ENCODE peak calls at places on chromosomes 4 and X, in ten cellular contexts. F is stimulated activated naive CD8-positive, alpha-beta T cell treated with anti-CD3 and anti-CD28 coated beads, Interleukin-15, Interleukin-2, amounts not matched to agents 100 U/mL and 50 U/mL, for 24 hours; W is substantia nigra; L is Calu3; B is NCI-H460; A is Peyer's patch; X is H7; V is CD8-positive, alpha-beta memory T cell; K is left cardiac atrium; T is SHP77. G is an unnamed sample.

GRCh38 chr4:105147226-105148151 is 813 bp downstream of the TET2 start:
- DNase-seq in B (no peak), X (peak; percentile 61), L (peak; percentile 1), T (peak; percentile 7), K (no peak), F (peak; percentile 27), W (peak; percentile 68), A (peak; percentile 22), V (no peak), G (peak; percentile 28)

GRCh38 chr4:20313237-20314030 is 61.7 kb downstream of the SLIT2 start:
- DNase-seq in F (peak; percentile 6), X (peak; percentile 36), L (no peak), A (no peak), K (peak; percentile 25), V (no peak), B (no peak), T (no peak), W (no peak), G (no peak)

GRCh38 chr4:138867404-138867803 is 148.2 kb upstream of the NOCT start:
- DNase-seq in X (no peak), A (no peak), K (no peak), L (no peak), T (no peak), V (no peak), B (no peak), W (no peak), F (no peak), G (no peak)

GRCh38 chrX:119617511-119618164 is 11.4 kb upstream of the NKRF start:
- DNase-seq in A (peak; percentile 79), W (no peak), F (no peak), B (no peak), X (no peak), T (no peak), L (no peak), K (no peak), V (no peak), G (no peak)

GRCh38 chr4:87862236-87862635 is 29.5 kb downstream of the MEPE start:
- DNase-seq in V (no peak), X (no peak), W (no peak), F (no peak), K (no peak), B (no peak), A (no peak), L (no peak), T (no peak), G (no peak)

GRCh38 chr4:126778348-126778747 is 854.4 kb upstream of the INTU start:
- DNase-seq in F (no peak), T (no peak), V (no peak), W (no peak), L (no peak), K (no peak), A (no peak), B (peak; percentile 12), X (no peak), G (no peak)

GRCh38 chrX:30572678-30573077 is 4.9 kb downstream of the TASL start:
- DNase-seq in F (no peak), B (no peak), L (no peak), V (no peak), A (no peak), K (no peak), X (no peak), W (no peak), T (no peak), G (no peak)

GRCh38 chrX:100748133-100748532 is 16.2 kb upstream of the SYTL4 start:
- DNase-seq in T (no peak), A (no peak), B (peak; percentile 58), X (no peak), W (no peak), V (no peak), F (no peak), L (no peak), K (no peak), G (no peak)

GRCh38 chr4:187840814-187841213 is 154.8 kb upstream of the ZFP42 start:
- DNase-seq in B (no peak), L (no peak), K (no peak), V (no peak), F (no peak), X (no peak), W (no peak), T (no peak), A (no peak), G (no peak)

GRCh38 chr4:27759621-27760020 is 899.0 kb downstream of the STIM2 start:
- DNase-seq in K (no peak), V (no peak), L (no peak), F (no peak), W (no peak), A (no peak), B (peak; percentile 83), X (no peak), T (no peak), G (no peak)

GRCh38 chr4:114250439-114250891 is 271.0 kb upstream of the ARSJ start:
- DNase-seq in A (no peak), W (no peak), X (no peak), F (no peak), K (no peak), L (no peak), T (no peak), V (no peak), B (no peak), G (no peak)

GRCh38 chr4:156419080-156419638 is 465.5 kb upstream of the CTSO start:
- DNase-seq in F (no peak), X (no peak), T (no peak), B (no peak), A (no peak), V (no peak), L (no peak), W (no peak), K (no peak), G (no peak)

GRCh38 chr4:95674451-95675095 is 125.8 kb upstream of the UNC5C start:
- DNase-seq in T (no peak), L (no peak), A (no peak), B (no peak), W (no peak), X (no peak), V (no peak), F (no peak), K (no peak), G (no peak)